ENCODE peak calls at places on chromosomes 2 and 18, in five cellular contexts. Z is kidney; V is PC-3; P is right cardiac atrium; H is CD4-positive, CD25-positive, alpha-beta regulatory T cell. I is an unnamed sample.
A peak's percentile ranks its signal among the peaks of the same experiment; 100 is the strongest.

GRCh38 chr2:235553696-235554100 is 59.9 kb downstream of the AGAP1 start:
- DNase-seq in Z (peak; percentile 74), V (no peak), P (no peak), H (no peak), I (no peak)

GRCh38 chr18:57134564-57135211 is 12.2 kb upstream of the BOD1L2 start:
- DNase-seq in Z (no peak), V (no peak), P (no peak), H (no peak), I (no peak)

GRCh38 chr2:15546297-15547098 is 14.6 kb downstream of the NBAS start:
- DNase-seq in Z (no peak), V (no peak), P (no peak), H (no peak), I (no peak)

GRCh38 chr2:135815269-135815668 is 21.7 kb downstream of the LCT start:
- DNase-seq in Z (no peak), V (no peak), P (no peak), H (no peak), I (no peak)

GRCh38 chr2:75587954-75588587 is 27.3 kb upstream of the EVA1A start:
- DNase-seq in Z (no peak), V (peak; percentile 85), P (no peak), H (no peak), I (no peak)

GRCh38 chr2:85926526-85926925 is 37.7 kb upstream of the ST3GAL5 start:
- DNase-seq in Z (no peak), V (no peak), P (no peak), H (no peak), I (no peak)

GRCh38 chr2:237256845-237257244 is 157.1 kb downstream of the COL6A3 start:
- DNase-seq in Z (no peak), V (peak; percentile 51), P (peak; percentile 71), H (no peak), I (no peak)

GRCh38 chr2:55902971-55903370 is 20.6 kb downstream of the EFEMP1 start:
- DNase-seq in Z (no peak), V (no peak), P (no peak), H (no peak), I (no peak)

GRCh38 chr2:160584972-160585494 is 91.4 kb upstream of the RBMS1 start:
- DNase-seq in Z (no peak), V (no peak), P (no peak), H (no peak), I (no peak)

GRCh38 chr18:79283341-79283879 is 112.3 kb upstream of the NFATC1 start:
- DNase-seq in Z (no peak), V (no peak), P (no peak), H (no peak), I (no peak)

GRCh38 chr2:68193774-68194372 is 36.2 kb downstream of the PNO1 start:
- DNase-seq in Z (no peak), V (peak; percentile 78), P (no peak), H (no peak), I (no peak)
- H3K27ac ChIP-seq in Z (no peak overlapping the region), V (peak overlapping the region; percentile 64), P (no peak overlapping the region), H (no peak overlapping the region), I (peak overlapping the region; percentile 43)

GRCh38 chr2:200814917-200815316 is 3.2 kb downstream of the BZW1 start:
- DNase-seq in Z (no peak), V (no peak), P (no peak), H (no peak), I (no peak)
- H3K27ac ChIP-seq in Z (no peak overlapping the region), V (no peak overlapping the region), P (no peak overlapping the region), H (peak overlapping the region; percentile 98), I (peak overlapping the region; percentile 95)

GRCh38 chr2:43127941-43128561 is 98.4 kb downstream of the ZFP36L2 start:
- DNase-seq in Z (no peak), V (no peak), P (no peak), H (no peak), I (no peak)
- H3K27ac ChIP-seq in Z (no peak overlapping the region), V (no peak overlapping the region), P (no peak overlapping the region), H (peak overlapping the region; percentile 38), I (no peak overlapping the region)

DNA sequence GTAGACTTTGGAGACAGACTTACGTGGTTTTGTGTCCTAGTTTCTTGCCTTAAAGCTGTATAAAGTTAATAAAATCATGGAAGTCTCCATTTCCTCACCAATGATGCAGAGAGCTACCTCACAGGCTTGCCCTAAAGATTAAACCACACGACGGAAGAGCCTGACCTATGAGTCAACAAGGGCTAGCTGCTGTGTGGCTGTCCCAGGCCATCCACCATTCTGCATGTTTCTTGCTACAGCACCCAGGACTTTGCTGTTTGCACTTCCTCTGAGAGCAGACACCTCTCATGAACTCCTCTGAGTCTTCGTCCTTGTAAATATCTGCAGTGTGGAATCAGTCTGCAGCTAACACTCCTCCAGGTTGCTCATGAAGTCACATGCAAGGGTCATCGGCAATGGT is 160.0 kb upstream of the TRIB2 start:
- DNase-seq in Z (no peak), V (peak; percentile 79), P (no peak), H (peak; percentile 57), I (no peak)
- H3K27ac ChIP-seq in Z (no peak overlapping the region), V (peak overlapping the region; percentile 82), P (no peak overlapping the region), H (no peak overlapping the region), I (no peak overlapping the region)